ENCODE peak calls at places on chromosome 5, in six cellular contexts. S is effector memory CD8-positive, alpha-beta T cell; E is RCC 7860; R is ELF-1; C is stimulated activated CD8-positive, alpha-beta memory T cell treated with anti-CD3 and anti-CD28 coated beads, Interleukin-4, amount 100 ng/mL, for 24 hours; W is T-helper 2 cell. B is an unnamed sample.

GRCh38 chr5:154421868-154422267 is 23.9 kb upstream of the SAP30L start:
- DNase-seq in S (no peak), E (no peak), R (peak; percentile 61), C (no peak), W (no peak), B (no peak)

GRCh38 chr5:151686673-151687378 is at the start of gene SPARC:
- DNase-seq in S (no peak), E (peak; percentile 77), R (peak; percentile 92), C (no peak), W (no peak), B (peak; percentile 19)

GRCh38 chr5:125883223-125883622 is 540.0 kb upstream of the GRAMD2B start:
- DNase-seq in S (no peak), E (no peak), R (no peak), C (no peak), W (no peak), B (no peak)

GRCh38 chr5:141485305-141486055 is 650 bp downstream of the PCDHGC4 start:
- DNase-seq in S (no peak), E (no peak), R (peak; percentile 32), C (no peak), W (no peak), B (no peak)

GRCh38 chr5:16784843-16785791 is 151.0 kb downstream of the MYO10 start:
- DNase-seq in S (no peak), E (peak; percentile 51), R (no peak), C (peak; percentile 1), W (no peak), B (no peak)

GRCh38 chr5:54229041-54229780 is 81.2 kb downstream of the ARL15 start:
- DNase-seq in S (peak; percentile 62), E (peak; percentile 5), R (peak; percentile 53), C (peak; percentile 57), W (peak; percentile 16), B (peak; percentile 50)

GRCh38 chr5:43129161-43129560 is 8.4 kb downstream of the ZNF131 start:
- DNase-seq in S (no peak), E (no peak), R (no peak), C (no peak), W (no peak), B (no peak)

GRCh38 chr5:88680253-88681132 is 202.5 kb downstream of the MEF2C start:
- DNase-seq in S (peak; percentile 74), E (no peak), R (peak; percentile 87), C (peak; percentile 72), W (peak; percentile 45), B (peak; percentile 87)

GRCh38 chr5:172119921-172120688 is 67.9 kb downstream of the STK10 start:
- DNase-seq in S (no peak), E (no peak), R (no peak), C (no peak), W (no peak), B (no peak)

GRCh38 chr5:30099634-30100033 is 1093.9 kb upstream of the CDH6 start:
- DNase-seq in S (no peak), E (no peak), R (no peak), C (no peak), W (no peak), B (no peak)

GRCh38 chr5:135139397-135140134 is 105.5 kb upstream of the PITX1 start:
- DNase-seq in S (no peak), E (peak; percentile 74), R (peak; percentile 17), C (no peak), W (no peak), B (no peak)

GRCh38 chr5:82327961-82328360 is 49.8 kb upstream of the RPS23 start:
- DNase-seq in S (no peak), E (no peak), R (no peak), C (no peak), W (no peak), B (no peak)